ENCODE peak calls at places on chromosomes 16 and 17, in seven cellular contexts. L, X, T, M, D, K and Q are unnamed samples.

GRCh38 chr17:68131456-68131855 is 95.9 kb downstream of the KPNA2 start:
- DNase-seq in M (no peak), X (no peak), K (no peak), D (no peak), L (no peak), T (no peak), Q (no peak)

GRCh38 chr17:81902023-81902652 is at the start of gene NPB:
- DNase-seq in X (no peak), L (peak), D (peak), T (no peak), M (no peak), K (peak), Q (no peak)

GRCh38 chr16:19153876-19154275 is 14.2 kb upstream of the SYT17 start:
- DNase-seq in M (no peak), K (no peak), X (no peak), D (no peak), T (no peak), L (no peak), Q (no peak)

GRCh38 chr16:68379472-68380347 is 68.6 kb downstream of the SMPD3 start:
- DNase-seq in T (no peak), L (no peak), X (no peak), D (no peak), K (no peak), M (peak), Q (no peak)

GRCh38 chr16:82684246-82684645 is 57.5 kb downstream of the CDH13 start:
- DNase-seq in X (no peak), L (no peak), K (no peak), M (no peak), T (no peak), D (no peak), Q (no peak)

GRCh38 chr16:81445143-81445922 is 725 bp downstream of the CMIP start:
- DNase-seq in X (no peak), D (peak), K (peak), M (peak), L (peak), T (no peak), Q (peak)

GRCh38 chr17:47218896-47219430 is 9.8 kb downstream of the MYL4 start:
- DNase-seq in X (no peak), D (no peak), K (no peak), T (no peak), L (no peak), M (no peak), Q (no peak)

GRCh38 chr17:17022011-17022800 is 20.1 kb upstream of the MPRIP start:
- DNase-seq in X (peak), K (no peak), D (no peak), M (no peak), T (no peak), L (no peak), Q (no peak)

GRCh38 chr17:73189417-73190099 is 3.3 kb upstream of the COG1 start:
- DNase-seq in D (peak), K (no peak), M (no peak), L (no peak), T (no peak), X (peak), Q (peak)

GRCh38 chr17:62790554-62790953 is 17.6 kb downstream of the MARCHF10 start:
- DNase-seq in M (no peak), K (no peak), L (no peak), X (no peak), T (no peak), D (no peak), Q (peak)

GRCh38 chr16:27444470-27444869 is 42.5 kb downstream of the IL21R start:
- DNase-seq in T (no peak), K (no peak), L (no peak), D (peak), X (no peak), M (no peak), Q (no peak)

GRCh38 chr16:56140645-56141044 is 50.6 kb upstream of the GNAO1 start:
- DNase-seq in M (no peak), T (no peak), D (no peak), L (no peak), K (no peak), X (no peak), Q (no peak)

GRCh38 chr17:13323990-13324389 is 277.7 kb downstream of the HS3ST3A1 start:
- DNase-seq in M (no peak), D (no peak), X (no peak), L (no peak), T (no peak), K (no peak), Q (no peak)

GRCh38 chr16:53129281-53130192 is 74.7 kb downstream of the CHD9 start:
- DNase-seq in M (no peak), K (no peak), X (no peak), T (peak), L (peak), D (no peak), Q (peak)

GRCh38 chr17:14297161-14297851 is 3.6 kb upstream of the HS3ST3B1 start:
- DNase-seq in T (no peak), K (peak), D (peak), L (peak), X (peak), M (no peak), Q (peak)

GRCh38 chr16:86681440-86681838 is 103.1 kb downstream of the FOXL1 start:
- DNase-seq in D (no peak), L (no peak), K (no peak), X (no peak), T (peak), M (no peak), Q (no peak)

GRCh38 chr16:52171481-52171880 is 375.5 kb downstream of the TOX3 start:
- DNase-seq in K (no peak), M (no peak), T (no peak), X (no peak), L (no peak), D (no peak), Q (no peak)

GRCh38 chr16:83936581-83937165 is 16.4 kb upstream of the OSGIN1 start:
- DNase-seq in X (no peak), T (no peak), L (no peak), K (no peak), M (no peak), D (no peak), Q (no peak)

GRCh38 chr17:58082870-58083490 is at the start of gene DYNLL2:
- DNase-seq in D (peak), K (peak), L (peak), X (peak), M (peak), T (peak), Q (peak)

GRCh38 chr17:82491196-82491530 is 28.4 kb upstream of the FOXK2 start:
- DNase-seq in T (no peak), L (no peak), M (no peak), D (no peak), X (no peak), K (no peak), Q (no peak)

GRCh38 chr16:74726736-74727135 is 26.1 kb upstream of the MLKL start:
- DNase-seq in M (no peak), L (no peak), X (peak), D (no peak), T (no peak), K (peak), Q (no peak)
- TF ChIP-seq CTCF in M (no peak), L (peak), X (peak), D (peak), T (no peak), K (peak), Q (peak)

GRCh38 chr17:2703181-2703580 is 8.4 kb downstream of the CLUH start:
- DNase-seq in D (peak), M (no peak), K (no peak), T (no peak), X (no peak), L (no peak), Q (no peak)
- TF ChIP-seq CTCF in D (no peak), M (no peak), K (no peak), T (no peak), X (no peak), L (no peak), Q (no peak)

GRCh38 chr17:69552986-69553667 is 138.6 kb downstream of the MAP2K6 start:
- DNase-seq in K (no peak), T (no peak), M (no peak), X (no peak), D (no peak), L (no peak), Q (no peak)

GRCh38 chr17:69547230-69547629 is 132.7 kb downstream of the MAP2K6 start:
- DNase-seq in T (no peak), D (no peak), X (no peak), M (no peak), K (no peak), L (no peak), Q (no peak)

GRCh38 chr17:69547947-69548346 is 133.4 kb downstream of the MAP2K6 start:
- DNase-seq in L (no peak), M (no peak), K (no peak), D (no peak), T (no peak), X (no peak), Q (no peak)

GRCh38 chr17:69555056-69555455 is 140.6 kb downstream of the MAP2K6 start:
- DNase-seq in K (no peak), T (no peak), L (no peak), X (no peak), D (no peak), M (no peak), Q (peak)

DNA sequence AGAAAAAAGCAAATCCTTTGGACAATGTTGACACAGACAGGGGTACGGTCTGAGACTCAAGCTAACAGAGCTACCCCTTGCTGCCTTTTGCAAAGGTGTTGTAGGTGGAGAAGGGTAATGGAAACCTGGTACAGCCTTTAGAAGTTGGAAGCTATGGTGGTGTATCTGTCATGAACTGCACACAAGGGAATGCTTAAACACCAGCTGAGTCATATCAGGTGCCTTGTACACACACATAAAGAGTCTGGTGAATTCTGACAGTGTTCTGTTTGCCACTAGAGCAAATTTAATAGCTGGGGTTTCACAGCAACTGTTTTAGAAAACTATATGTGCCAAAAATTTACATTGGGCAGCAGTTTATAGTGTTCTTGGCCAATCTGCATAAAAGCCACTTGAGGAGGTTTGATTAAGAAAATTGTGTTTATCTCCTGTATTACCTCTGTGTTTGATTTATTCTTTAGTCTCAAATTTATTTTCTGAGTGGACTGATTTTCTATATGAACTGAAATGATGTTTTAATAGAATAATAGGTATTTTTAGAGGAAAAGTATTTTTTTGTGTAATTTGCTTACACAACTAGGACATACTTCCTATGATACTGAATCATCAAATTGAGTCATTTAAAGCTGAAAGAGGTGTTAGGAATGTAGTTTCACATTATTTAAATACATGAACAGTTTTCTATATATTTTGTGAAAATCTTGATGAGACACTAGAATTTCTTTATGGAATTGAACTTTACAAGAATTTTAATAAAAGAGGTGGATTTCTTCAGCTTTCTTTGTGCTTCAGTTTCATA is 136.9 kb downstream of the MAP2K6 start:
- DNase-seq in X (no peak), L (no peak), D (no peak), K (no peak), M (no peak), T (no peak), Q (peak)
- TF ChIP-seq CTCF in X (no peak), L (no peak), D (no peak), K (no peak), M (no peak), T (no peak), Q (no peak)

GRCh38 chr17:79305376-79305775 is 230.8 kb downstream of the ENGASE start:
- DNase-seq in T (no peak), M (no peak), D (no peak), L (no peak), K (no peak), X (no peak), Q (no peak)

GRCh38 chr17:79304907-79305306 is 230.3 kb downstream of the ENGASE start:
- DNase-seq in K (peak), D (peak), M (no peak), L (no peak), T (no peak), X (peak), Q (no peak)

GRCh38 chr17:79305831-79306687 is 231.4 kb downstream of the ENGASE start:
- DNase-seq in D (no peak), X (no peak), T (no peak), M (no peak), K (no peak), L (peak), Q (no peak)

GRCh38 chr17:79301469-79301868 is 226.8 kb downstream of the ENGASE start:
- DNase-seq in K (no peak), T (no peak), D (no peak), X (no peak), M (no peak), L (no peak), Q (no peak)

GRCh38 chr17:79303641-79304205 is 229.1 kb downstream of the ENGASE start:
- DNase-seq in K (no peak), D (no peak), T (no peak), M (no peak), X (no peak), L (no peak), Q (no peak)
- TF ChIP-seq CTCF in K (no peak), D (no peak), T (no peak), M (no peak), X (no peak), L (no peak), Q (no peak)

GRCh38 chr16:87817910-87818309 is 51.4 kb downstream of the SLC7A5 start:
- DNase-seq in K (no peak), M (no peak), X (no peak), L (no peak), D (no peak), T (no peak), Q (no peak)

GRCh38 chr16:87816507-87817100 is 50.8 kb upstream of the KLHDC4 start:
- DNase-seq in D (no peak), M (no peak), K (no peak), X (no peak), L (no peak), T (no peak), Q (no peak)

GRCh38 chr16:87818533-87819161 is 50.7 kb downstream of the SLC7A5 start:
- DNase-seq in T (no peak), L (no peak), M (no peak), D (no peak), K (no peak), X (no peak), Q (no peak)

GRCh38 chr16:87812200-87812656 is 46.4 kb upstream of the KLHDC4 start:
- DNase-seq in X (no peak), L (peak), D (no peak), T (no peak), M (no peak), K (no peak), Q (no peak)

GRCh38 chr16:87815567-87815966 is 49.8 kb upstream of the KLHDC4 start:
- DNase-seq in X (no peak), K (no peak), L (no peak), T (no peak), D (peak), M (no peak), Q (no peak)
- TF ChIP-seq CTCF in X (no peak), K (peak), L (no peak), T (no peak), D (no peak), M (no peak), Q (no peak)

DNA sequence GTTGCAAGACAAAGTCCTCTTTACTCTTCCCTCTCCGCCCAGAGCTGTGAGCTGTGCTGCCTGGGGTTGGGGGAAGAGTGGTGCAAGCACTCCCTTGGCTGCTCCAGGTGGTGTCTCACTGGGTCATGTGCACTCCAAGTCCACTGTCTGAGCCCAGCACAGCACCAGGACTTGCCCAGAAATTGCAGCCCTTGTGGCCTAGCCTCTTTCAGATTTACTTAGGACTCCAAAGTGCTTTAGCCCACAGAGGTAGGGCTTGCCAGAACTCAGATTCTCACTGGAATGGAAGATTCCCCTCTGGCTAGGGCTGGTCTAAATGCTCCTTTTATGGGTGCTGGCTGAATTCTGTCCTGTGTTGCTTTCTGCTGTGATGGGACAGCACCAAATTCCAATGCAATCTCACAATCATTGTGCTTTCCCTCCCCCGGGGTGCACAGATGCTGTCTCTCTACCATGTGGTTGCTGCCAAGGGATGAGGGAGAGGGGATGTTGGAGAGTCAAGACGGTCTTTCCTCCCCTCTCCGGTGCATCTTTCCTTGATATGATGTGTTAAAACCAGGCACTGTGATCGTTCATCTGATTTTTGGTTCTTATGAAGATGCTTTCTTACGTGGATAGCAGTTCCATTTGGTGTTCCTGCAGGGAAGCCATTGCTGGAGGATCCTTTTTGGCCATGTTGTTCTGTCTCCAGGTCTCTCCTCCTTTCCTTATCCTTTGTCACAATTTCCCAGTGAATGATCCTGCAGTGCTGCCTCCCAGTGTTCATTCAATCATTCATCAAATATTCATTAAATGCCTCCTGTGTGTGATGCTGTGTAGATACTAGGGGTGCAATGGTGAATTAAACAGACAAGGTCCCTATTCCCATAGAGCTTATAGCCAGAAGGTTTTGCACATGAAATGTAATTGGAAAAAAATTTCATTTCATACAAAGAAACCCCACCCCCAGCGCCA is 216.3 kb downstream of the SPECC1 start:
- DNase-seq in L (no peak), D (no peak), X (no peak), M (no peak), T (no peak), K (peak), Q (no peak)
- TF ChIP-seq CTCF in L (no peak), D (no peak), X (peak), M (no peak), T (no peak), K (no peak), Q (peak)

GRCh38 chr17:49498037-49498615 is 3.0 kb downstream of the NGFR start:
- DNase-seq in X (peak), M (no peak), D (no peak), K (peak), L (no peak), T (no peak), Q (no peak)
- TF ChIP-seq CTCF in X (peak), M (no peak), D (peak), K (peak), L (no peak), T (no peak), Q (peak)